ENCODE peak calls at places on chromosomes 2 and 18, in eight cellular contexts. Z is GM12891; E is activated effector memory CD4-positive, alpha-beta T cell treated with anti-CD3 and anti-CD28 coated beads, Interleukin-2, amount 50 U/mL, for 16 hours; S is activated T-helper 1 cell treated with anti-CD3 and anti-CD28 coated beads, Interleukin-12 subunit alpha, Interleukin-12 subunit beta, Interleukin-2, Interleukin-4 antibody, amounts not matched to agents 30 ng/mL and 10 ng/mL and 1 ng/mL, durations not matched to agents 14 hours and 24 hours and 36 hours; M is heart right ventricle; B is Right ventricle myocardium superior; I is Peyer's patch; C is endothelial cell. H is an unnamed sample.

GRCh38 chr2:239042551-239043320 is 194.9 kb downstream of the TWIST2 start:
- DNase-seq in Z (no peak), E (no peak), S (no peak), M (no peak), B (peak; percentile 3), I (no peak), C (no peak), H (peak; percentile 6)

GRCh38 chr2:198100323-198100722 is 295.9 kb downstream of the PLCL1 start:
- DNase-seq in Z (no peak), E (no peak), S (no peak), M (no peak), B (no peak), I (no peak), C (no peak), H (no peak)

GRCh38 chr2:120344991-120345975 is 653 bp upstream of the INHBB start:
- DNase-seq in Z (peak; percentile 56), E (no peak), S (no peak), M (no peak), B (no peak), I (no peak), C (peak; percentile 30), H (no peak)

GRCh38 chr2:38922389-38922788 is 32.7 kb downstream of the ARHGEF33 start:
- DNase-seq in Z (no peak), E (no peak), S (no peak), M (no peak), B (no peak), I (no peak), C (no peak), H (no peak)

GRCh38 chr2:217694296-217694695 is 308.5 kb downstream of the TNS1 start:
- DNase-seq in Z (no peak), E (no peak), S (no peak), M (no peak), B (no peak), I (no peak), C (no peak), H (no peak)

GRCh38 chr2:70987386-70987785 is 7.3 kb downstream of the TEX261 start:
- DNase-seq in Z (no peak), E (no peak), S (no peak), M (no peak), B (no peak), I (no peak), C (no peak), H (no peak)

GRCh38 chr2:43198263-43198662 is 28.1 kb downstream of the ZFP36L2 start:
- DNase-seq in Z (no peak), E (no peak), S (no peak), M (no peak), B (no peak), I (no peak), C (no peak), H (no peak)

GRCh38 chr18:28766721-28767120 is 589.8 kb upstream of the CDH2 start:
- DNase-seq in Z (no peak), E (no peak), S (no peak), M (no peak), B (no peak), I (no peak), C (no peak), H (no peak)

GRCh38 chr2:56713161-56713676 is 529.4 kb downstream of the CCDC85A start:
- DNase-seq in Z (no peak), E (no peak), S (no peak), M (no peak), B (no peak), I (no peak), C (no peak), H (no peak)

GRCh38 chr2:172698041-172698863 is 37.4 kb upstream of the RAPGEF4 start:
- DNase-seq in Z (no peak), E (no peak), S (no peak), M (no peak), B (no peak), I (no peak), C (no peak), H (no peak)

GRCh38 chr2:68971591-68972231 is 2.7 kb upstream of the GKN1 start:
- DNase-seq in Z (no peak), E (no peak), S (no peak), M (no peak), B (no peak), I (no peak), C (no peak), H (no peak)